ENCODE peak calls at places on chromosomes 1 and 21, in four cellular contexts. One of them, this sample, is unnamed.

GRCh38 chr1:9110669-9111356 is 18.1 kb downstream of the GPR157 start:
- DNase-seq in HepG2: peak
- DNase-seq in H1: peak
- DNase-seq in K562: peak
- DNase-seq in this sample: no peak

GRCh38 chr1:22296701-22297591 is 154.0 kb upstream of the WNT4 start:
- DNase-seq in K562: peak
- DNase-seq in H1: no peak
- DNase-seq in HepG2: no peak
- DNase-seq in this sample: no peak

GRCh38 chr1:151867785-151868403 is 14.4 kb upstream of the THEM5 start:
- DNase-seq in HepG2: no peak
- DNase-seq in K562: no peak
- DNase-seq in H1: no peak
- DNase-seq in this sample: no peak

GRCh38 chr1:200980452-200980772 is 43.1 kb downstream of the KIF21B start:
- DNase-seq in K562: no peak
- DNase-seq in HepG2: no peak
- DNase-seq in H1: no peak
- DNase-seq in this sample: no peak

GRCh38 chr1:178946855-178947687 is 76.2 kb upstream of the ANGPTL1 start:
- DNase-seq in H1: no peak
- DNase-seq in K562: no peak
- DNase-seq in HepG2: peak
- DNase-seq in this sample: no peak

GRCh38 chr1:173775578-173776196 is 48.8 kb upstream of the DARS2 start:
- DNase-seq in H1: no peak
- DNase-seq in K562: no peak
- DNase-seq in HepG2: no peak
- DNase-seq in this sample: no peak

GRCh38 chr1:94125551-94126514 is 4.9 kb upstream of the ABCA4 start:
- DNase-seq in HepG2: peak
- DNase-seq in K562: no peak
- DNase-seq in H1: no peak
- DNase-seq in this sample: no peak

GRCh38 chr1:38025664-38026063 is 13.1 kb downstream of the UTP11 start:
- DNase-seq in H1: no peak
- DNase-seq in HepG2: no peak
- DNase-seq in K562: no peak
- DNase-seq in this sample: no peak

GRCh38 chr1:17829579-17829978 is 74.4 kb downstream of the ACTL8 start:
- DNase-seq in H1: no peak
- DNase-seq in K562: no peak
- DNase-seq in HepG2: no peak
- DNase-seq in this sample: no peak

GRCh38 chr1:31297273-31298247 is 728 bp downstream of the ZCCHC17 start:
- DNase-seq in K562: peak
- DNase-seq in H1: no peak
- DNase-seq in HepG2: peak
- DNase-seq in this sample: no peak

GRCh38 chr1:229640455-229640854 is 14.4 kb downstream of the URB2 start:
- DNase-seq in K562: no peak
- DNase-seq in HepG2: no peak
- DNase-seq in H1: no peak
- DNase-seq in this sample: no peak

GRCh38 chr1:32746130-32746529 is 43.6 kb upstream of the SYNC start:
- DNase-seq in H1: no peak
- DNase-seq in K562: no peak
- DNase-seq in HepG2: no peak
- DNase-seq in this sample: no peak

GRCh38 chr1:67575861-67576260 is 109.1 kb upstream of the GADD45A start:
- DNase-seq in HepG2: no peak
- DNase-seq in H1: no peak
- DNase-seq in K562: no peak
- DNase-seq in this sample: no peak

GRCh38 chr1:155010211-155010918 is 7.8 kb downstream of the ZBTB7B start:
- DNase-seq in H1: no peak
- DNase-seq in K562: no peak
- DNase-seq in HepG2: no peak
- DNase-seq in this sample: no peak

GRCh38 chr21:38244885-38245869 is 11.6 kb upstream of the KCNJ15 start:
- DNase-seq in HepG2: no peak
- DNase-seq in H1: no peak
- DNase-seq in K562: no peak
- DNase-seq in this sample: peak

GRCh38 chr1:224431726-224432125 is 2.9 kb downstream of the WDR26 start:
- DNase-seq in H1: no peak
- DNase-seq in HepG2: no peak
- DNase-seq in K562: no peak
- DNase-seq in this sample: no peak

GRCh38 chr1:157105988-157106812 is 6.6 kb upstream of the ETV3L start:
- DNase-seq in K562: no peak
- DNase-seq in HepG2: no peak
- DNase-seq in H1: no peak
- DNase-seq in this sample: peak

GRCh38 chr1:25099343-25099951 is 132.9 kb downstream of the SYF2 start:
- DNase-seq in K562: no peak
- DNase-seq in HepG2: peak
- DNase-seq in H1: no peak
- DNase-seq in this sample: no peak

GRCh38 chr1:17119076-17119743 is at the start of gene PADI2:
- DNase-seq in H1: no peak
- DNase-seq in HepG2: no peak
- DNase-seq in K562: peak
- DNase-seq in this sample: no peak

GRCh38 chr21:45295576-45296365 is 8.1 kb upstream of the POFUT2 start:
- DNase-seq in HepG2: no peak
- DNase-seq in H1: no peak
- DNase-seq in K562: no peak
- DNase-seq in this sample: no peak

GRCh38 chr1:169321539-169321938 is 46.1 kb downstream of the NME7 start:
- DNase-seq in H1: no peak
- DNase-seq in HepG2: no peak
- DNase-seq in K562: no peak
- DNase-seq in this sample: no peak

DNA sequence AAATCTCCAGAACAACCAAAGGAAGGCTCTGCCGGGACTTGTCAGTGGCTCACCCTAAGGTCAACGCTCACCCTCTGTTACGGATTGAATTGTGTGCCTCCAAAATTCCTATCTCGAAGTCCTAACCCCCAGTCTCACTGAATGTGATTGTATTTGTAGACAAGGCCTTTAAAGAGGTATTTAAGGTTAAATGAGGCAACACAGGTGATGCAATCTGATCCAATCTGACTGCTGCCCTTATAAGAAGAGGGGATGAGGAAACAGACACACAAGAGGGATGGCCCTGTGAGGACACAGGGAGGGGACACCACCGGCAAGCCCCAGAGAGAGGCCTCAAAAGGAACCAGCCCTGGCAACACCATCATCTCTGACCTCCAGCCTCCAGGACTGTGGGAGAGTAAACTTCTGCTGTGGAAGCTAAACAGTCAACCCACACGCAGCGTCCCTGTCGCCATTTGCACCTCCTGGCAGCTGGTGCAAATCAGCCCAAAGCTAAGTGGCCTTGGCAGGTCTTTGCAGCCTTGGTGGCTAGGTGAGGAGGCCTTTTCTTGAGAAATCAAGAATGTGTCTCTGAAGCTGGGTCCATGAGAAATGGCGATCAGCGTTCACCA is 24.2 kb downstream of the UBASH3A start:
- DNase-seq in K562: no peak
- DNase-seq in HepG2: no peak
- DNase-seq in H1: no peak
- DNase-seq in this sample: no peak
- TF ChIP-seq ATF2 in K562: no peak
- TF ChIP-seq ATF2 in HepG2: no peak
- TF ChIP-seq ATF2 in H1: no peak
- TF ChIP-seq ATF2 in this sample: no peak

GRCh38 chr1:19178734-19179398 is 31.2 kb downstream of the UBR4 start:
- DNase-seq in K562: no peak
- DNase-seq in HepG2: no peak
- DNase-seq in H1: no peak
- DNase-seq in this sample: no peak

GRCh38 chr1:19182223-19182622 is 27.8 kb downstream of the UBR4 start:
- DNase-seq in H1: no peak
- DNase-seq in K562: no peak
- DNase-seq in HepG2: no peak
- DNase-seq in this sample: no peak

GRCh38 chr1:19177811-19178210 is 32.3 kb downstream of the UBR4 start:
- DNase-seq in H1: no peak
- DNase-seq in K562: no peak
- DNase-seq in HepG2: no peak
- DNase-seq in this sample: no peak

GRCh38 chr1:19179597-19180271 is 30.3 kb downstream of the UBR4 start:
- DNase-seq in H1: no peak
- DNase-seq in K562: peak
- DNase-seq in HepG2: peak
- DNase-seq in this sample: no peak
- H3K27ac ChIP-seq in H1: no peak
- H3K27ac ChIP-seq in K562: peak
- H3K27ac ChIP-seq in HepG2: no peak
- H3K27ac ChIP-seq in this sample: no peak

GRCh38 chr1:2906105-2906504 is 104.6 kb upstream of the TTC34 start:
- DNase-seq in H1: no peak
- DNase-seq in K562: no peak
- DNase-seq in HepG2: no peak
- DNase-seq in this sample: no peak
- TF ChIP-seq ATF2 in H1: no peak
- TF ChIP-seq ATF2 in K562: no peak
- TF ChIP-seq ATF2 in HepG2: no peak
- TF ChIP-seq ATF2 in this sample: no peak

DNA sequence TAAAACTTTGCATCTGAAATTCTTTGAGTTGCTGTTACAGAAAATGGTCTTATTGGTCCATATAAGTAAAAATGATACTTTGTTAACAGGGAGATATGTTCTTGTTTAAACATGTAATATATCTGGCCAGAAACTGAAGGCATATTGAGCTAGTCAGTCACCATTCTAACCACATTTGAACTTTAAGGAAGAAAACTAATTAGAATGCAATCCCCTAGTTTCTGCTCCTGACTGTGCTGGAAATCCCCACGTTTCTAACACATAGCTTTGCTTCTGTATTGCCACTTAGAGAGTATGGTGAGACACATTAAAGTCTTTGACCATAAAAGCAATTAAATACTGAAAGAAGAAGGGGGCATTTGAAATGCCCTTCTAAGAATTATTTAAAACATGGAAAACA is 32.1 kb upstream of the HIVEP3 start:
- DNase-seq in HepG2: no peak
- DNase-seq in K562: no peak
- DNase-seq in H1: no peak
- DNase-seq in this sample: peak
- H3K27ac ChIP-seq in HepG2: no peak
- H3K27ac ChIP-seq in K562: no peak
- H3K27ac ChIP-seq in H1: no peak
- H3K27ac ChIP-seq in this sample: peak

DNA sequence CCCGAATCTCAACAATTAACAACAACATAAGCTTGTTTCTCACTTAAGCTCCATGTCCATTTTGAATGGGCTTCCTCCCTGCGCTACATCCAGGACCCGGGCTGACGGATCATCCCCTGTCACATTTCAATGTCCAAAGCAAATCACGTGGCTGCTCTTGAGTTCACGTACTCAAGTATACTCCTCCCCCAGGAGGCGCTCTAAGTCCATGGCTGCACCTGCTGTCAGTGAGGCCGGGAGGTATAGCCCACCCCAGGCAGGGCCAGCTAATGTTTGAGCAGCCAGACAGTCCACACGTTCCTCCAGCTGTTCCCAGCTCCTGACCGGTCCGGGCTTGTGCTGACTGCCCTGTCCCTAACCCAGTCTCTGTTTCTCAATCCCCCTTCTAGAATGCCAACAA is 220.8 kb downstream of the SLC35F3 start:
- DNase-seq in K562: peak
- DNase-seq in H1: peak
- DNase-seq in HepG2: peak
- DNase-seq in this sample: no peak
- TF ChIP-seq ATF2 in K562: no peak
- TF ChIP-seq ATF2 in H1: no peak
- TF ChIP-seq ATF2 in HepG2: no peak
- TF ChIP-seq ATF2 in this sample: no peak

DNA sequence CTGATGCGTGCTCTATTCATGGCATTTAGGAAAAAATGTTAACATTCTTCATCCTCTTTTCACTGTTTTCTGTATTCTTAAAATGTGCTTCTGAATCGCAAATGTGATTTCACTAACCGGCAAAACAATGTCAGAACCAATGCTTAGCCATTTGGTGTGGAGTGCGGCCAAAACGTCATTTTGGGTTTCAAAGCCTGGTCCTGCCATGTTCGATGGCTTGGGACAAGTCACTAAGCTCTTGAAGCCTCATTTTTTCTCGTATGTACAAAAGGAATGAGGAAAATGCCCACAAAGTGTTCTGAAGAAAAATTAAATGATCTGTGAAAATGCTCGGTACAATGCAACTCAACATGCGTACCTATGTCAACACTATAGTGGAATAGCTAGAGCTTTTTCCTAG is 175.3 kb downstream of the APP start:
- DNase-seq in K562: no peak
- DNase-seq in H1: no peak
- DNase-seq in HepG2: no peak
- DNase-seq in this sample: no peak
- H3K27ac ChIP-seq in K562: no peak
- H3K27ac ChIP-seq in H1: no peak
- H3K27ac ChIP-seq in HepG2: no peak
- H3K27ac ChIP-seq in this sample: no peak

DNA sequence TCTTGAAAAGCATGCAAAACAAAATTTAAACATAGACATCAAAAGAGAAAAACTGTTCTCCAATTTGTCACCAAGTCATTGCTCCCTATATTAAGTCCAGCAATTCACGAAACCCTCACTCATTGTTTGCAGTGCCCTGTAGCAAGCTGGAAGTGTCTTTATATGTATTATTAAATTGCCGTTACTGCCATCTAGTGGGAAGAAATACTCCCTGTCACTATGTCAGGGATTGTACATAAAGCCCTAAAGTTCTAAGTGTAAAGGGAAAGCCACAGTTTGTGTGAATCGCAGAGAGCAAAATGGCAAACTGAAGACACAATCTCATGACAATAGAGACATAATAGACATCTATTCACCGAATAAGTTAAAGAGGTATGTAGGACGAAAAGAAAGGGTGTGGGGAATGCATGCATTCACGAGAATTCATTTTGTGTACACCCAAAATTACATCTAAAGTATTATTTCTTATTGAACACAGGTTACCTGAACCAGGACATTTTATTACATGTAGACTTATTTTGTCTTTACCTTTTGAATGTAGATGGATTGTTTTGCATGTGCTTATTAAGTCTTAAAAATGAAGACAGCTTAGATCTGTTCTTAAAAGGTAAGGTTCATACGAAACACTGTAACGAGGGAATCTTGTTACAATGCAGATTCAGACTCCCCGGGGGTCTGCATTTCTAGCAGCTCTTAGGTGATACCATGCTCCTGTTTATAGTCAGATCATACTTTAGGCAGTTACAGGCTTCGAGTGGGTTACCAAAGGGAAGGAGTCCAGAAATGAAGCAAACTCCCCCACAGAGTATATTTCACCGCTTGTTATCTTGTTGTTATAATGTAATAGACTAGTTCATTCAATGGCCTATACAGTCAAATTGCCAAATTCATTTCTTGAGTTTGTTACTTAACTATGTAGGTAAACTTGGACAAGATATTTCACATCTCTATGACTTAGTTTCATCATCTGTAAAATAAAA is 600.8 kb downstream of the USP25 start:
- DNase-seq in H1: no peak
- DNase-seq in K562: no peak
- DNase-seq in HepG2: peak
- DNase-seq in this sample: no peak
- TF ChIP-seq ATF2 in H1: no peak
- TF ChIP-seq ATF2 in K562: no peak
- TF ChIP-seq ATF2 in HepG2: no peak
- TF ChIP-seq ATF2 in this sample: no peak

This sample was measured in GM12878.